ENCODE peak calls at places on chromosomes 16 and 17, in nine cellular contexts. M, N, J, S, I, W, D, Y and P are unnamed samples.

GRCh38 chr17:80696964-80697363 is 152.3 kb downstream of the RPTOR start:
- DNase-seq in M (no peak), N (no peak), J (no peak), S (no peak), I (no peak), W (no peak), D (no peak), Y (no peak), P (no peak)

GRCh38 chr16:77780378-77780837 is 8.0 kb upstream of the VAT1L start:
- DNase-seq in M (peak), N (no peak), J (no peak), S (no peak), I (no peak), W (no peak), D (no peak), Y (no peak), P (no peak)

GRCh38 chr17:80779961-80780380 is 211.7 kb upstream of the CHMP6 start:
- DNase-seq in M (no peak), N (peak), J (no peak), S (no peak), I (no peak), W (no peak), D (no peak), Y (no peak), P (no peak)

GRCh38 chr16:46731691-46732555 is 16.2 kb downstream of the MYLK3 start:
- DNase-seq in M (no peak), N (no peak), J (no peak), S (no peak), I (no peak), W (no peak), D (no peak), Y (no peak), P (no peak)

GRCh38 chr17:49646391-49647255 is 31.3 kb downstream of the SPOP start:
- DNase-seq in M (peak), N (no peak), J (no peak), S (no peak), I (peak), W (peak), D (no peak), Y (peak), P (peak)

GRCh38 chr17:29709861-29710849 is 87.4 kb upstream of the CORO6 start:
- DNase-seq in M (no peak), N (no peak), J (no peak), S (no peak), I (no peak), W (no peak), D (no peak), Y (no peak), P (no peak)

GRCh38 chr16:49632111-49632797 is 223.7 kb downstream of the ZNF423 start:
- DNase-seq in M (no peak), N (no peak), J (no peak), S (no peak), I (no peak), W (no peak), D (no peak), Y (no peak), P (no peak)

GRCh38 chr16:27879601-27880247 is 183.8 kb downstream of the GSG1L start:
- DNase-seq in M (no peak), N (no peak), J (no peak), S (no peak), I (no peak), W (no peak), D (no peak), Y (no peak), P (no peak)

GRCh38 chr16:29810699-29811169 is 1.3 kb upstream of the PRRT2 start:
- DNase-seq in M (no peak), N (no peak), J (no peak), S (no peak), I (no peak), W (no peak), D (no peak), Y (no peak), P (no peak)

GRCh38 chr17:81711814-81712467 is at the start of gene SLC25A10:
- DNase-seq in M (peak), N (no peak), J (peak), S (peak), I (peak), W (peak), D (peak), Y (peak), P (peak)